ENCODE peak calls at places on chromosome 9, in five cellular contexts. X is CD4-positive, alpha-beta T cell; Q is breast epithelium; Z is epithelial cell of esophagus; M is cardiac muscle cell. I is an unnamed sample.

GRCh38 chr9:112532427-112532826 is 45.8 kb downstream of the KIAA1958 start:
- DNase-seq in Z (peak; percentile 46), Q (no peak), X (no peak), M (peak; percentile 92), I (no peak)

GRCh38 chr9:6484210-6484609 is 71.2 kb downstream of the UHRF2 start:
- DNase-seq in Q (no peak), Z (no peak), X (no peak), M (no peak), I (no peak)

GRCh38 chr9:136160321-136160938 is 41.8 kb upstream of the TMEM250 start:
- DNase-seq in Z (no peak), M (no peak), Q (no peak), X (no peak), I (no peak)

GRCh38 chr9:127921592-127922120 is 4.8 kb upstream of the ST6GALNAC4 start:
- DNase-seq in M (peak; percentile 58), X (peak; percentile 71), Z (peak; percentile 51), Q (no peak), I (peak; percentile 78)

GRCh38 chr9:127868278-127868903 is 9.1 kb downstream of the AK1 start:
- DNase-seq in Z (no peak), X (no peak), M (no peak), Q (no peak), I (no peak)

GRCh38 chr9:83979812-83980394 is at the start of gene HNRNPK:
- DNase-seq in Z (peak; percentile 99), Q (peak; percentile 97), X (peak; percentile 99), M (peak; percentile 99), I (peak; percentile 99)

GRCh38 chr9:124911766-124912165 is 29.1 kb downstream of the GOLGA1 start:
- DNase-seq in X (no peak), Z (no peak), Q (no peak), M (no peak), I (no peak)

GRCh38 chr9:121756477-121757285 is 105.2 kb downstream of the DAB2IP start:
- DNase-seq in X (no peak), Z (no peak), M (no peak), Q (no peak), I (no peak)

GRCh38 chr9:90188656-90189055 is 454.0 kb downstream of the DIRAS2 start:
- DNase-seq in X (no peak), Q (no peak), Z (no peak), M (no peak), I (no peak)

GRCh38 chr9:136662656-136663310 is at the start of gene EGFL7:
- DNase-seq in M (peak; percentile 52), Z (no peak), X (no peak), Q (no peak), I (no peak)

GRCh38 chr9:133975511-133975910 is 16.6 kb downstream of the VAV2 start:
- DNase-seq in X (no peak), Z (no peak), M (no peak), Q (no peak), I (no peak)

GRCh38 chr9:137300607-137301085 is 1.4 kb downstream of the NRARP start:
- DNase-seq in Q (no peak), Z (no peak), X (no peak), M (no peak), I (no peak)

GRCh38 chr9:93659837-93660177 is 83.4 kb downstream of the PHF2 start:
- DNase-seq in Z (peak; percentile 34), Q (no peak), M (no peak), X (no peak), I (peak; percentile 31)

GRCh38 chr9:126986506-126986951 is 71.9 kb downstream of the RALGPS1 start:
- DNase-seq in X (peak; percentile 16), Q (no peak), M (peak; percentile 21), Z (peak; percentile 80), I (no peak)

GRCh38 chr9:137710751-137711150 is 91.9 kb downstream of the EHMT1 start:
- DNase-seq in M (peak; percentile 29), Z (no peak), X (no peak), Q (no peak), I (no peak)

GRCh38 chr9:108416321-108416720 is 439.5 kb downstream of the ACTL7B start:
- DNase-seq in M (peak; percentile 6), Z (peak; percentile 70), Q (no peak), X (no peak), I (no peak)

GRCh38 chr9:93219692-93220091 is 35.8 kb downstream of the WNK2 start:
- DNase-seq in Q (no peak), X (no peak), Z (no peak), M (no peak), I (no peak)

GRCh38 chr9:312596-313320 is 98.1 kb downstream of the DOCK8 start:
- DNase-seq in X (no peak), Q (no peak), Z (no peak), M (no peak), I (no peak)

GRCh38 chr9:115142502-115143265 is 24.7 kb upstream of the TNC start:
- DNase-seq in Z (no peak), X (no peak), M (no peak), Q (no peak), I (no peak)

GRCh38 chr9:130780865-130781504 is 54.1 kb upstream of the ABL1 start:
- DNase-seq in Q (peak; percentile 35), M (peak; percentile 99), X (no peak), Z (peak; percentile 36), I (no peak)

GRCh38 chr9:35793461-35793860 is 2.1 kb downstream of the NPR2 start:
- DNase-seq in X (no peak), Q (no peak), M (no peak), Z (no peak), I (no peak)

GRCh38 chr9:123640792-123641222 is 284.8 kb downstream of the CRB2 start:
- DNase-seq in X (no peak), M (no peak), Z (no peak), Q (no peak), I (no peak)

GRCh38 chr9:120394058-120394669 is 185.8 kb downstream of the CDK5RAP2 start:
- DNase-seq in M (peak; percentile 95), Z (peak; percentile 81), Q (no peak), X (no peak), I (no peak)

GRCh38 chr9:98634680-98635079 is 74.1 kb downstream of the GABBR2 start:
- DNase-seq in M (no peak), X (no peak), Q (no peak), Z (no peak), I (no peak)

GRCh38 chr9:18274693-18275092 is 199.3 kb upstream of the ADAMTSL1 start:
- DNase-seq in Q (no peak), M (peak; percentile 83), Z (peak; percentile 63), X (no peak), I (no peak)

GRCh38 chr9:6414291-6414690 is 1.3 kb downstream of the UHRF2 start:
- DNase-seq in Q (no peak), X (peak; percentile 2), Z (peak; percentile 36), M (peak; percentile 60), I (no peak)

GRCh38 chr9:841371-842209 is at the start of gene DMRT1:
- DNase-seq in Z (peak; percentile 17), M (no peak), X (no peak), Q (no peak), I (no peak)

GRCh38 chr9:21357479-21358290 is 7.0 kb upstream of the IFNA6 start:
- DNase-seq in M (no peak), Z (no peak), X (no peak), Q (no peak), I (no peak)

GRCh38 chr9:79817469-79818004 is 245.8 kb downstream of the TLE4 start:
- DNase-seq in Z (no peak), M (no peak), Q (no peak), X (no peak), I (no peak)

GRCh38 chr9:126401107-126401506 is 74.5 kb downstream of the MVB12B start:
- DNase-seq in Z (no peak), Q (no peak), M (no peak), X (no peak), I (no peak)

GRCh38 chr9:83622814-83623633 is at the start of gene IDNK:
- DNase-seq in Q (peak; percentile 26), M (peak; percentile 59), X (peak; percentile 51), Z (peak; percentile 51), I (no peak)

GRCh38 chr9:7871977-7872730 is 72.6 kb upstream of the DMAC1 start:
- DNase-seq in Z (peak; percentile 52), Q (no peak), X (no peak), M (no peak), I (no peak)

GRCh38 chr9:7869340-7869739 is 69.8 kb upstream of the DMAC1 start:
- DNase-seq in X (no peak), Z (no peak), Q (no peak), M (no peak), I (no peak)
- TF ChIP-seq CTCF in X (no peak), Z (no peak), Q (no peak), M (no peak), I (no peak)

DNA sequence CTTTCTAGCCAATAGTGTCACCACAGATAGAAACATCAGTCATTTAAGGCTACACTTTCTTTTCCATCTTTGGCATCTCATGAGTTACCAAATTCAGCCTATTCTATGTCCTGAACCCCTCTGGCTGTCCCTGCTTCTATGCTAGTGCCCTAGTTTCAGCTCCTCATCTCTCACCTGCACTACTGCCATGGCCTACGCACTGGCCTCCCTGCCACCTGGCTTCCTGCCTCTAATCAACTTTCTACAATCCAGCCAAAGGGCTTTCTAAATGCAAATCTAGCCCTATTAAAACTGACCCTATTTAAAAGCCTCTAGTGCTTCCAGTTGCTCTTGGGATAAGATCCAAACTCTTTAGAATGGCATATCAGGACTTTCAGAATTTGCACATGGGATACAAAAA is 482.9 kb downstream of the TMEM38B start:
- DNase-seq in Q (no peak), X (no peak), M (no peak), Z (no peak), I (no peak)
- TF ChIP-seq CTCF in Q (no peak), X (no peak), M (no peak), Z (no peak), I (no peak)

DNA sequence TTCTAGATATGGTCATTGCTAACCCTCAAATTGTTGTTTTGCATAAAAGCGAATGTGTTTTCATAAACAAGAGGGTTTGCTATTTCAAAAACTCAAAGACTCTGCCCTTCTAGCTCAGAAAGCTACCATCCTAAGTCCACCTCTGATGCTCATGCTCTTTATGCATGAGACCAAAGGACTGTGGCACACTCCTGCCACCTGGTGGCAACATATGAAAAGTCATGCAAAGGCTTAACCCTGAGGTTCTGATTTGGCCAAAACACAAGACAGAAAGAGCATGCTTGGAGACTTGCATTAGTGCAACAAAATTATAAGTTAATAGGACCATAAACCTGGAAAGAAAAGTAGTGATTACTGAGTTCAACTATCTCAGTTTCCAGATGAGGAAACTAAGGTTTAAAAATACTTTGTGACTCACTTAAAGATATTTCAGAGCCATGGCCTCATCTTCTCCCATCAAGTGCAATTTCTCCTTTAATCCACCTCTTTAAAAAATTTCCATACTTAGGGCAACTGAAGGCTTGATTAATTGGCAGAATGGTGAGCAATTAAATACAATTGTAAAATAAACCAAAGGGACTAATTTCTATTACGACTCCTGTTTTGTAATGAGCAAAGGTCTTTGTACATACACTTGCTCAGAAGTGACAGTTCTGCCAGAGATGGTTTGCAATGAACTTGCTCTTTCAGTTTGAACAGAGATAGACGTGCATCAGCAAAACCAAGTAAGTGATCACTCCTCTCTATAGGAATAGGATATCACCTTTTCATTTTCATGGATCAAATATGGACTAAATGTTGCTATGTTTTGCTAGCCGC is 110.7 kb upstream of the RAD23B start:
- DNase-seq in X (peak; percentile 41), Z (peak; percentile 81), Q (peak; percentile 62), M (peak; percentile 91), I (no peak)
- TF ChIP-seq CTCF in X (peak; percentile 76), Z (peak; percentile 97), Q (peak; percentile 78), M (peak; percentile 90), I (peak; percentile 89)

GRCh38 chr9:86614871-86615849 is 260.9 kb upstream of the TUT7 start:
- DNase-seq in Q (peak; percentile 57), M (peak; percentile 72), X (no peak), Z (peak; percentile 25), I (no peak)
- TF ChIP-seq CTCF in Q (no peak), M (peak; percentile 49), X (peak; percentile 17), Z (peak; percentile 49), I (peak; percentile 58)

GRCh38 chr9:2228132-2228531 is 213.0 kb downstream of the SMARCA2 start:
- DNase-seq in Q (no peak), X (no peak), Z (no peak), M (peak; percentile 25), I (no peak)
- TF ChIP-seq CTCF in Q (no peak), X (no peak), Z (peak; percentile 38), M (peak; percentile 31), I (peak; percentile 24)